ENCODE peak calls at places on chromosomes 3 and 15, in six cellular contexts. T is progenitor cell of endocrine pancreas; G is OCI-LY7; H is foreskin keratinocyte; B is activated CD8-positive, alpha-beta T cell treated with anti-CD3 and anti-CD28 coated beads for 36 hours; Z is HFFc6. Y is an unnamed sample.

GRCh38 chr15:31327674-31328424 is 1.2 kb downstream of the KLF13 start:
- DNase-seq in G (peak), T (peak), Z (peak), H (no peak), B (peak), Y (no peak)

GRCh38 chr3:34419801-34420200 is 621.4 kb downstream of the PDCD6IP start:
- DNase-seq in H (no peak), G (peak), Z (no peak), B (no peak), T (peak), Y (no peak)

GRCh38 chr3:50266808-50267207 is 2.1 kb upstream of the SEMA3B start:
- DNase-seq in H (no peak), T (no peak), G (no peak), Z (no peak), B (no peak), Y (no peak)

GRCh38 chr3:25664066-25664809 is 469 bp downstream of the TOP2B start:
- DNase-seq in B (peak), Z (peak), H (no peak), T (peak), G (peak), Y (peak)

GRCh38 chr3:118960876-118961275 is 73.8 kb downstream of the IGSF11 start:
- DNase-seq in Z (no peak), T (no peak), B (no peak), H (no peak), G (no peak), Y (no peak)

GRCh38 chr3:104066658-104067057 is 1300.1 kb upstream of the ALCAM start:
- DNase-seq in H (peak), G (no peak), Z (no peak), B (no peak), T (no peak), Y (no peak)

GRCh38 chr3:134281912-134282658 is 31.4 kb upstream of the RYK start:
- DNase-seq in B (no peak), Z (no peak), H (no peak), G (no peak), T (no peak), Y (no peak)

GRCh38 chr3:161100994-161101393 is 4.2 kb downstream of the B3GALNT1 start:
- DNase-seq in T (no peak), H (no peak), Z (no peak), G (no peak), B (no peak), Y (no peak)

GRCh38 chr3:184092199-184092598 is 4.7 kb upstream of the HTR3E start:
- DNase-seq in T (no peak), G (no peak), Z (no peak), B (no peak), H (no peak), Y (no peak)

GRCh38 chr3:38730281-38730680 is 80.8 kb upstream of the SCN5A start:
- DNase-seq in Z (peak), B (no peak), H (no peak), G (no peak), T (no peak), Y (no peak)

GRCh38 chr3:98733778-98734281 is 29.3 kb upstream of the ST3GAL6 start:
- DNase-seq in G (no peak), B (peak), Z (no peak), T (no peak), H (no peak), Y (no peak)

GRCh38 chr3:132318451-132318850 is 1.2 kb downstream of the ACP3 start:
- DNase-seq in H (no peak), T (no peak), G (no peak), B (no peak), Z (no peak), Y (no peak)

GRCh38 chr3:11385908-11386307 is 113.7 kb downstream of the ATG7 start:
- DNase-seq in Z (no peak), B (no peak), H (no peak), T (no peak), G (no peak), Y (no peak)

GRCh38 chr3:23810342-23811116 is 4.8 kb downstream of the UBE2E1 start:
- DNase-seq in Z (no peak), G (peak), T (peak), H (no peak), B (peak), Y (peak)

GRCh38 chr3:28253040-28253715 is 11.8 kb downstream of the CMC1 start:
- DNase-seq in T (no peak), G (no peak), H (no peak), Z (no peak), B (no peak), Y (no peak)

GRCh38 chr3:125322166-125322565 is 53.0 kb downstream of the ZNF148 start:
- DNase-seq in T (no peak), Z (peak), G (no peak), H (peak), B (no peak), Y (no peak)

GRCh38 chr15:97168704-97169475 is 791.6 kb upstream of the ARRDC4 start:
- DNase-seq in T (no peak), B (no peak), H (no peak), G (peak), Z (no peak), Y (no peak)

GRCh38 chr15:51846463-51847230 is 17.2 kb downstream of the TMOD3 start:
- DNase-seq in B (no peak), H (peak), T (no peak), G (no peak), Z (peak), Y (no peak)

GRCh38 chr15:68732451-68732850 is 88.2 kb downstream of the ANP32A start:
- DNase-seq in B (no peak), T (no peak), Z (no peak), G (no peak), H (no peak), Y (peak)

GRCh38 chr15:68731318-68731897 is 89.3 kb downstream of the ANP32A start:
- DNase-seq in G (no peak), H (no peak), B (no peak), Z (no peak), T (no peak), Y (peak)

GRCh38 chr15:68729789-68730201 is 90.9 kb downstream of the ANP32A start:
- DNase-seq in Z (peak), T (no peak), B (no peak), H (no peak), G (no peak), Y (peak)

GRCh38 chr15:68733666-68734065 is 87.0 kb downstream of the ANP32A start:
- DNase-seq in B (no peak), G (no peak), T (no peak), Z (no peak), H (no peak), Y (no peak)

DNA sequence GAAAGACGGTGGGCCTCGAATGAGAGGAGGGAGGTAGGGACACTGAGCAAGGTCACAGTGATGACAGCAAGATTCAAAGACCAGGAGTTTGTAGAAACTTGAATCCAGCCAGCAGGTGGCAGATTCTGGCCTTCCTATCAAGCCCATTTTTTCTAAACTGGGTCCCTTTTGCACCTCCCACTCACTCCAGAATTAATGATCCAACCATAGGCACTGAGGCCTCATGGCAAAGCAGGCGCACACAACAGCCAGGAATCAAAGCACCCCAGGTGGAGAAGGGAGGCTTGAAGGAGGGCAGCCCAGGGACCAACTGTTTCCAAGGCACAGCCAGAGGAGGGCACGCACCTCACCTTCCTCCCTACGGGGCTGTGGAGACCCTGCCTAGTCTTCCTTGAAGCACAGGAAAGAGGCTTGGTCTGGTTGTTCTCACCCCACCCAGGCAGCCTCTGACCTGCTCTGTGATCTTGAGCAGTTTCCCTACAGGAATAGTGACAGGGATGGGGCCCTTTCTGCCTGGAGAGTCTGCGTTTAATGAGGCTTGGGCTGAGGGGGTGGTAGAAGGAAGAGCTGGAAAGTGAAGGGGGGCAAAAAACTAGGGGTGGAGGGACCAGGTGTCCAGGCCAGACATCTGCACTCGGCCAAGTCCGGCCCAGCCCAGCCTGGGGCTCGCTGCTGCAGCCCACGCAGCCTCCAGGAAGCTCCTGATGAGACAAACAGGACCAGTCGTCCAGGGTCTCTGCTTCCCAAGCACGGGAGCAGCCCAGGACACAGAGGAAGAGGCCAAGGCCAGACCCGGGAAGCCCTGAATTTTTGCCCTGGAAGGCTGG is 90.0 kb downstream of the ANP32A start:
- DNase-seq in G (peak), B (peak), Z (peak), H (no peak), T (no peak), Y (peak)
- TF ChIP-seq CTCF in G (peak), B (peak), Z (peak), H (peak), T (peak), Y (peak)

GRCh38 chr15:82647045-82647834 is at the start of gene CPEB1:
- DNase-seq in G (no peak), B (peak), Z (peak), T (no peak), H (no peak), Y (no peak)
- TF ChIP-seq CTCF in G (no peak), B (no peak), Z (peak), T (peak), H (no peak), Y (peak)

GRCh38 chr3:8938021-8938420 is 25.3 kb downstream of the RAD18 start:
- DNase-seq in T (no peak), G (peak), B (no peak), H (no peak), Z (peak), Y (no peak)
- TF ChIP-seq CTCF in T (peak), G (peak), B (peak), H (peak), Z (peak), Y (peak)

DNA sequence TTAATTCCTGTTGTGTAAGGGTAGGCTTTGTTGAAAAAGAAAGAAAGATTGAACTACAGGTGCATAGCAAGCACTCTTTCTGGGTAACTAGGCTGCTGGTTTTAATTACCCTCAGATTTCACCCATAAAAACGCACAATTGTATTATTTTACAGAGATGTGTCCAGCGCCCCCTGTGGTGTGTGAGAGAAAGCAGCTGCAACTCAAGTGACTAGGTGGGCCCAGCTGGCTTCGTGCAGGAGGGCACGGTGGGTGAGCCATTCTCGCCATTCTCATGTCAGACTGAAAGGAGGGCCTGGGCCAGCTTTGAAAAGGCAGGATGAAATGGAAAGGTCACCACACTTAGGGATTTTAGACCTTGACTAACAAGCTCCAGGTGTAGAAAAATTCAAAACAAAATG is 122.6 kb downstream of the LRIG1 start:
- DNase-seq in H (no peak), B (peak), G (peak), Z (no peak), T (no peak), Y (no peak)
- TF ChIP-seq CTCF in H (peak), B (peak), G (peak), Z (peak), T (peak), Y (peak)

Y was measured in chondrocyte.